ENCODE peak calls at places on chromosomes 6 and 20, in nine cellular contexts. T is hepatocyte, L is mucosa of descending colon, M is A673, S is aorta, O is testis, R is psoas muscle, H is K562, N is transverse colon. P is an unnamed sample. For H3K4me1, the result is how much of the 10 kb centered on the place peaks cover.

GRCh38 chr20:44836596-44837120 is 26.3 kb upstream of the RIMS4 start:
- DNase-seq in T (no peak), L (no peak), M (no peak), S (no peak), O (no peak), R (no peak), H (no peak), N (no peak), P (no peak)

GRCh38 chr6:5695260-5696245 is 311.2 kb downstream of the NRN1 start:
- DNase-seq in T (no peak), L (no peak), M (peak), S (no peak), O (no peak), R (no peak), H (no peak), N (peak), P (no peak)

GRCh38 chr20:50144362-50144761 is 9.2 kb downstream of the PEDS1 start:
- DNase-seq in T (peak), L (no peak), M (no peak), S (peak), O (no peak), R (peak), H (no peak), N (peak), P (no peak)

GRCh38 chr6:132961122-132961521 is 146.8 kb downstream of the RPS12 start:
- DNase-seq in T (peak), L (no peak), M (no peak), S (no peak), O (no peak), R (no peak), H (no peak), N (no peak), P (no peak)

GRCh38 chr6:11196511-11197174 is 35.8 kb downstream of the NEDD9 start:
- DNase-seq in T (no peak), L (no peak), M (peak), S (no peak), O (no peak), R (no peak), H (no peak), N (no peak), P (no peak)

GRCh38 chr20:7586481-7586880 is 353.8 kb downstream of the HAO1 start:
- DNase-seq in T (no peak), L (no peak), M (no peak), S (no peak), O (no peak), R (no peak), H (no peak), N (no peak), P (no peak)

GRCh38 chr6:84086545-84087429 is 53.2 kb downstream of the MRAP2 start:
- DNase-seq in T (no peak), L (no peak), M (no peak), S (no peak), O (no peak), R (no peak), H (peak), N (no peak), P (no peak)

GRCh38 chr6:2507016-2507415 is 243.7 kb downstream of the MYLK4 start:
- DNase-seq in T (no peak), L (no peak), M (no peak), S (no peak), O (no peak), R (no peak), H (no peak), N (no peak), P (no peak)

GRCh38 chr20:14093652-14094051 is 98.3 kb downstream of the MACROD2 start:
- DNase-seq in T (peak), L (no peak), M (no peak), S (no peak), O (no peak), R (no peak), H (no peak), N (no peak), P (no peak)

GRCh38 chr6:89790403-89790802 is 29.2 kb downstream of the MDN1 start:
- DNase-seq in T (no peak), L (no peak), M (no peak), S (no peak), O (no peak), R (no peak), H (no peak), N (no peak), P (no peak)

GRCh38 chr6:158939255-158940170 is 60.5 kb downstream of the RSPH3 start:
- DNase-seq in T (peak), L (peak), M (no peak), S (no peak), O (no peak), R (no peak), H (no peak), N (peak), P (no peak)

GRCh38 chr20:46111028-46111835 is 6.9 kb upstream of the CD40 start:
- DNase-seq in T (no peak), L (no peak), M (no peak), S (peak), O (no peak), R (no peak), H (no peak), N (peak), P (no peak)

GRCh38 chr20:49742948-49743347 is 29.3 kb upstream of the B4GALT5 start:
- DNase-seq in T (no peak), L (no peak), M (no peak), S (no peak), O (no peak), R (no peak), H (no peak), N (no peak), P (no peak)

GRCh38 chr20:50794181-50794845 is 548 bp upstream of the BCAS4 start:
- DNase-seq in T (peak), L (no peak), M (peak), S (peak), O (no peak), R (peak), H (no peak), N (no peak), P (no peak)

GRCh38 chr20:24610341-24611115 is 141.1 kb downstream of the SYNDIG1 start:
- DNase-seq in T (no peak), L (no peak), M (peak), S (no peak), O (no peak), R (no peak), H (no peak), N (no peak), P (no peak)

GRCh38 chr6:135323202-135323668 is 142.1 kb downstream of the MYB start:
- DNase-seq in T (no peak), L (no peak), M (no peak), S (no peak), O (no peak), R (no peak), H (peak), N (no peak), P (no peak)

GRCh38 chr6:133551847-133552331 is 310.7 kb downstream of the EYA4 start:
- DNase-seq in T (peak), L (no peak), M (peak), S (no peak), O (no peak), R (peak), H (no peak), N (peak), P (peak)

GRCh38 chr6:122069933-122070332 is 329.5 kb upstream of the HSF2 start:
- DNase-seq in T (no peak), L (no peak), M (no peak), S (no peak), O (no peak), R (no peak), H (no peak), N (no peak), P (no peak)

GRCh38 chr6:29926795-29927427 is 15.4 kb upstream of the HLA-A start:
- DNase-seq in T (peak), L (peak), M (peak), S (peak), O (peak), R (peak), H (no peak), N (peak), P (peak)

GRCh38 chr6:145453376-145453775 is 281.9 kb downstream of the EPM2A start:
- DNase-seq in T (no peak), L (no peak), M (peak), S (no peak), O (no peak), R (no peak), H (no peak), N (no peak), P (peak)

GRCh38 chr20:24634855-24635254 is 165.4 kb downstream of the SYNDIG1 start:
- DNase-seq in T (peak), L (no peak), M (peak), S (no peak), O (peak), R (no peak), H (peak), N (no peak), P (peak)

GRCh38 chr20:40442181-40442963 is 246.7 kb downstream of the MAFB start:
- DNase-seq in T (no peak), L (no peak), M (no peak), S (no peak), O (no peak), R (no peak), H (no peak), N (no peak), P (peak)

GRCh38 chr20:3616250-3616649 is 46.9 kb downstream of the GFRA4 start:
- DNase-seq in T (no peak), L (no peak), M (no peak), S (no peak), O (no peak), R (no peak), H (no peak), N (no peak), P (peak)

GRCh38 chr6:48765352-48765961 is 654.5 kb upstream of the PTCHD4 start:
- DNase-seq in T (peak), L (no peak), M (peak), S (no peak), O (peak), R (no peak), H (no peak), N (no peak), P (peak)

GRCh38 chr20:25310921-25311728 is 63.2 kb downstream of the PYGB start:
- DNase-seq in T (no peak), L (peak), M (no peak), S (peak), O (no peak), R (no peak), H (no peak), N (peak), P (peak)

GRCh38 chr20:52493177-52493711 is 301.7 kb upstream of the ZFP64 start:
- DNase-seq in T (peak), L (no peak), M (peak), S (no peak), O (no peak), R (no peak), H (no peak), N (no peak), P (peak)

GRCh38 chr6:156585859-156586258 is 191.3 kb upstream of the ARID1B start:
- DNase-seq in T (no peak), L (no peak), M (peak), S (no peak), O (no peak), R (no peak), H (no peak), N (no peak), P (no peak)

GRCh38 chr6:52416629-52417151 is 3.5 kb upstream of the EFHC1 start:
- DNase-seq in T (peak), L (no peak), M (peak), S (no peak), O (no peak), R (no peak), H (peak), N (no peak), P (peak)

GRCh38 chr6:20868397-20869185 is 334.3 kb downstream of the CDKAL1 start:
- DNase-seq in T (no peak), L (no peak), M (no peak), S (no peak), O (peak), R (no peak), H (no peak), N (no peak), P (no peak)

GRCh38 chr6:149020319-149020718 is 273.5 kb downstream of the UST start:
- DNase-seq in T (no peak), L (no peak), M (no peak), S (no peak), O (no peak), R (no peak), H (no peak), N (no peak), P (no peak)

GRCh38 chr20:4217349-4217761 is 202.0 kb upstream of the RNF24 start:
- DNase-seq in T (peak), L (peak), M (no peak), S (no peak), O (peak), R (peak), H (no peak), N (peak), P (peak)

GRCh38 chr6:150710236-150710635 is 110.6 kb downstream of the PLEKHG1 start:
- DNase-seq in T (no peak), L (no peak), M (no peak), S (no peak), O (no peak), R (no peak), H (no peak), N (peak), P (no peak)

GRCh38 chr20:47789081-47789998 is 4.1 kb upstream of the SULF2 start:
- DNase-seq in T (peak), L (no peak), M (no peak), S (no peak), O (no peak), R (no peak), H (no peak), N (no peak), P (peak)

GRCh38 chr6:31971279-31971992 is 502 bp downstream of the DXO start:
- DNase-seq in T (no peak), L (no peak), M (no peak), S (peak), O (no peak), R (no peak), H (peak), N (no peak), P (no peak)

GRCh38 chr6:169454872-169455204 is 201.2 kb upstream of the THBS2 start:
- DNase-seq in T (no peak), L (no peak), M (no peak), S (no peak), O (no peak), R (no peak), H (no peak), N (no peak), P (no peak)

DNA sequence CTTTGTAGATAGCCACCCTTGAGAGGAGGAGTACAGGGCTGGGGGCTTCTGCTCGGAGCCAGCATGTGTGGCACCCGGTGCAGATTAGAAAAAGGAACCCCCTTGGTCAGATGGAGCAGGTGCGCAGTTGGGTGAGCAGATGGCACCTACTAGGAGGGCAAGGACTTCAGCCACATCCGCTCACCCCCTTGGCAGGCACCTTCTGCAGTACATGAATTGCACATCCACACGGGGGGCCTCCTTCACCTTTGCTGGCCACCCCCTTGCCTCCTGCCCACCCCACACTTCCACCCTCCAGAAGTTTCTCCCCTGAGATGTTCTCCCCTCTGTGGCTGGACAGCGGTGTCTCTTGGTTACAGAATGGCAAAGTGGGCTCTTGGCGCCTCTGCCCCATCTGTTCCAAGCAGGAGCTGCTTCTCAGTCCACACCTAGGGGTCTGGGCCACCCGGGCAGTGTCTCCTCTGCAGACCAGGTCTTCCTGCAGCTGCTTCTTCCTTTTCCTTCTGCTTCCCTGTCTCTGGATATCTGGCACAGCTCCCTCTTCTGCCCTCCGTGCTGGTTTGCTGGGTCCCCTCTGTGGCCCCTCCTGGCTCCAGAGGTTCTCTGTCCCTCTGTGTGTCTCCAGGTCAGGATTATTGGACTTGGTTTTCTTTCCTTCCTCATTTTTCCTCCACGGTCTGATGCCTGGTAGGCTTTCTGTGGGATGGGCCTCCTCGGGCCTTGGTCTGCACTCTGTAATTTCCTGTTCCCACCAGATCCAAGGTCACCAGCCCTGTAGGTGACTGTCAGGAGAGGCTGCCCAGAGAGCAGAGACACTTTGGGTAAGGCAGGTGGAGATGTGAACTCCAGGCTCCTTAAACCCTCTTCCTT is 4.1 kb downstream of the MDFI start:
- DNase-seq in T (no peak), L (no peak), M (no peak), S (peak), O (no peak), R (no peak), H (no peak), N (no peak), P (no peak)
- H3K4me1 ChIP-seq in T (half or more), L (under half), M (half or more), S (under half), O (under half), R (under half), H (under half), N (under half), P (under half)

DNA sequence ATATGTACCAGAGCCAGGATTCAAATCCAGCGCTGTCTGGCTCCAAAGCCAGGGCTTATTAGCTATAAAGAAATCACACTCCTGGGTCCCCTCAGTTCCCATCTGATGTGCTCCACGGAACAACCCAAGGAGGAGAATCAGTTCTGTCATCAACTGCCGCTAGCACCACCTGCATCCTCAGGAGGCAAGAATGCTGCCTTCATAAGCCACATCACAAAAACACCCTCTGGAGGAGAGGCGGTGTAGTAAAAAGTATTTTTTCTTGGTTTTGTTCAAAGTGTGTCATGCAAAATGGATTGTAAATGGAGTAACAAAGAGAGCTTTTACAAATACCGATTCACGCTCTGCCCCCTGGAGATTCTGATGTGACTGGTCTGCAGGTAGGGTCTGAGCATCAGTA is 57.1 kb downstream of the TNFRSF21 start:
- DNase-seq in T (no peak), L (no peak), M (no peak), S (no peak), O (no peak), R (no peak), H (no peak), N (no peak), P (no peak)
- H3K4me1 ChIP-seq in T (under half), L (under half), M (under half), S (under half), O (under half), R (under half), H (under half), N (under half), P (under half)

GRCh38 chr20:59164681-59165388 is 1.2 kb downstream of the ZNF831 start:
- DNase-seq in T (no peak), L (no peak), M (no peak), S (no peak), O (no peak), R (no peak), H (no peak), N (no peak), P (no peak)
- H3K4me1 ChIP-seq in T (under half), L (under half), M (under half), S (under half), O (under half), R (under half), H (under half), N (under half), P (under half)

GRCh38 chr6:126667728-126668127 is 327.8 kb downstream of the CENPW start:
- DNase-seq in T (no peak), L (no peak), M (no peak), S (no peak), O (no peak), R (no peak), H (no peak), N (no peak), P (no peak)
- H3K4me1 ChIP-seq in T (under half), L (under half), M (under half), S (under half), O (under half), R (under half), H (under half), N (under half), P (under half)

DNA sequence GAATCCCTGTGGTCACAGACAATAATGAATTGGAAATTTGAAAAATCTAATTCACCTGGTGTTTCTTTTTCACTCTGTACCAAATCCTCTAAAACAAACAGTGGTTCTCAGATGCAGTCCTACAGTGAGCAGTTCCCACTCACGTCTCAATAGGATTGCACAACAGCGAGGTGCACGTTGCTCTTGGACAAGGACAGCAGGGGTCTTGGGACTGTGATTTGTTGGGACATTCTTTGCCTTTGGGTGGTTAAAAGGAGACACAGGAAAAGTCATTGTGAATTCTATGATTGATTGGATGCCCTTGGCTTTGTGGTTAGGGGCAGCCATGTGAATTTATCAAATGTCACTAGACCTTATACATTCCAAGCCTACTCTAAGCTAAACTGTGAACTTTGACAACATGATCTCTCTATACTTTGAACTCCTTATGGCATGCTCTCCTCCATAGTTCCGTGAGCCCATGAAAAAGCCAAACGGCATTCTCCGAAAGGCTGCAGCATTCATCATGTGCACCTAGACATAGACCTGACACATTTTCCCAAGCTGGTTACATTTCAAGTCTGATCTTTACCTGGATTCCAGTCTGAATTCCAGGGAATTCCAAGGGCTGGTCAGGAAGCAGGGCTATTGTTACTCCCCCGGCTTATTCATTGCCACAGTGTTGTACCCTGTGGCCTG is 647 bp downstream of the UNC93A start:
- DNase-seq in T (no peak), L (no peak), M (no peak), S (no peak), O (no peak), R (no peak), H (no peak), N (no peak), P (no peak)
- H3K4me1 ChIP-seq in T (under half), L (under half), M (under half), S (under half), O (under half), R (under half), H (under half), N (under half), P (under half)